ENCODE peak calls at places on chromosomes 4 and X, in four cellular contexts. A, M, Z and E are unnamed samples.
A peak's percentile ranks its signal among the peaks of the same experiment; 100 is the strongest.

GRCh38 chr4:101163936-101164335 is 183.4 kb downstream of the PPP3CA start:
- DNase-seq in A (no peak), M (peak; percentile 26), Z (no peak), E (no peak)

GRCh38 chr4:109942292-109942926 is 29.7 kb downstream of the EGF start:
- DNase-seq in A (no peak), M (no peak), Z (no peak), E (no peak)

GRCh38 chr4:176339936-176340761 is 20.4 kb downstream of the SPCS3 start:
- DNase-seq in A (no peak), M (no peak), Z (no peak), E (no peak)

GRCh38 chr4:23903859-23904438 is 14.1 kb upstream of the PPARGC1A start:
- DNase-seq in A (no peak), M (no peak), Z (no peak), E (no peak)

GRCh38 chr4:174217273-174218126 is 66.0 kb downstream of the FBXO8 start:
- DNase-seq in A (no peak), M (no peak), Z (no peak), E (no peak)

GRCh38 chr4:7570156-7570778 is 135.5 kb upstream of the PSAPL1 start:
- DNase-seq in A (no peak), M (no peak), Z (no peak), E (no peak)

GRCh38 chrX:135429429-135429828 is 7.7 kb downstream of the SMIM10L2A start:
- DNase-seq in A (no peak), M (no peak), Z (no peak), E (no peak)

GRCh38 chrX:119015407-119016242 is 41.2 kb downstream of the LONRF3 start:
- DNase-seq in A (no peak), M (peak; percentile 66), Z (peak; percentile 32), E (no peak)

GRCh38 chr4:76784237-76784636 is 113.7 kb downstream of the SOWAHB start:
- DNase-seq in A (no peak), M (no peak), Z (no peak), E (no peak)

GRCh38 chr4:137039369-137039768 is 492.9 kb downstream of the PCDH18 start:
- DNase-seq in A (no peak), M (no peak), Z (no peak), E (no peak)

GRCh38 chrX:40105791-40106676 is 8.3 kb upstream of the BCOR start:
- DNase-seq in A (peak; percentile 61), M (no peak), Z (peak; percentile 78), E (peak; percentile 78)

GRCh38 chrX:27728291-27728690 is 79.5 kb upstream of the MAGEB10 start:
- DNase-seq in A (no peak), M (peak; percentile 43), Z (no peak), E (no peak)

GRCh38 chr4:159685406-159686092 is 582.7 kb downstream of the RAPGEF2 start:
- DNase-seq in A (no peak), M (no peak), Z (no peak), E (no peak)

GRCh38 chr4:15552557-15553362 is 83.1 kb downstream of the CC2D2A start:
- DNase-seq in A (no peak), M (no peak), Z (no peak), E (no peak)

GRCh38 chr4:54063737-54064316 is 578 bp downstream of the CHIC2 start:
- DNase-seq in A (no peak), M (no peak), Z (peak; percentile 41), E (peak; percentile 49)

GRCh38 chr4:56699537-56699936 is 18.4 kb upstream of the HOPX start:
- DNase-seq in A (no peak), M (no peak), Z (no peak), E (no peak)

GRCh38 chr4:116073051-116073450 is 959.6 kb upstream of the NDST4 start:
- DNase-seq in A (no peak), M (no peak), Z (no peak), E (no peak)

GRCh38 chr4:148263127-148263526 is 179.1 kb downstream of the NR3C2 start:
- DNase-seq in A (no peak), M (no peak), Z (no peak), E (no peak)

GRCh38 chrX:11351375-11352295 is 58.4 kb downstream of the AMELX start:
- DNase-seq in A (no peak), M (no peak), Z (peak; percentile 53), E (peak; percentile 27)

GRCh38 chr4:145681518-145681917 is 1.6 kb downstream of the C4orf51 start:
- DNase-seq in A (no peak), M (no peak), Z (no peak), E (no peak)

GRCh38 chr4:139735381-139736256 is 70.0 kb downstream of the MGST2 start:
- DNase-seq in A (no peak), M (no peak), Z (no peak), E (no peak)

GRCh38 chr4:185142911-185143595 is at the start of gene SLC25A4:
- DNase-seq in A (peak; percentile 70), M (peak; percentile 79), Z (peak; percentile 89), E (peak; percentile 84)
- H3K27ac ChIP-seq in A (peak within 1 kb of the TSS; percentile 22), M (peak within 1 kb of the TSS; percentile 24), Z (peak within 1 kb of the TSS; percentile 82), E (peak within 1 kb of the TSS; percentile 76)

DNA sequence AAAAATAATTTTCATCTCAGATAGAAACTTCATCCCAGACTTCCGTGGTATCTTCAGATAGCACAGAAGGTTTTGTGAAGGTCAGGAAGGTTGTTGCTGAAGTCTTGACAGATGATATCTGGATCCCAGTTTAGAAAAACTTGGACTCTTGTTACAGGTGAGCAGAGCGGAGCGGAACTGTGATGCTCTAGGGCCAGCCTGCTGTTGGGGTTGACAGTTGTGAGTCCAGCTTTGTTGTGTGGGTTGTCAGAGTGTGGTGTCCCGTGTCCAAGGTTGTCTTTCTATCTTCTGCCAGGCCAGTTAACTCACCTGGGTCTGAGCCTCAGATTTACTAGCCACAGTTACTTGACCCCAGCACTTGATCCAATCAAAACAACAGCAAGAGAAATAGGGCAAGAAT is 3.9 kb downstream of the SNX25 start:
- DNase-seq in A (no peak), M (no peak), Z (no peak), E (no peak)
- H3K27ac ChIP-seq in A (no peak overlapping the region), M (no peak overlapping the region), Z (no peak overlapping the region), E (no peak overlapping the region)

GRCh38 chr4:20252656-20253271 is 1.1 kb downstream of the SLIT2 start:
- DNase-seq in A (no peak), M (no peak), Z (peak; percentile 11), E (no peak)

GRCh38 chr4:20251796-20252655 is at the start of gene SLIT2:
- DNase-seq in A (no peak), M (peak; percentile 79), Z (peak; percentile 81), E (peak; percentile 80)

GRCh38 chr4:20249333-20249732 is 2.4 kb upstream of the SLIT2 start:
- DNase-seq in A (no peak), M (no peak), Z (no peak), E (no peak)

GRCh38 chr4:20253272-20253798 is 1.6 kb downstream of the SLIT2 start:
- DNase-seq in A (no peak), M (no peak), Z (no peak), E (no peak)

GRCh38 chr4:20251061-20251795 is 477 bp upstream of the SLIT2 start:
- DNase-seq in A (no peak), M (no peak), Z (no peak), E (no peak)
- H3K27ac ChIP-seq in A (no peak overlapping the region), M (no peak overlapping the region), Z (peak overlapping the region; percentile 48), E (no peak overlapping the region)

DNA sequence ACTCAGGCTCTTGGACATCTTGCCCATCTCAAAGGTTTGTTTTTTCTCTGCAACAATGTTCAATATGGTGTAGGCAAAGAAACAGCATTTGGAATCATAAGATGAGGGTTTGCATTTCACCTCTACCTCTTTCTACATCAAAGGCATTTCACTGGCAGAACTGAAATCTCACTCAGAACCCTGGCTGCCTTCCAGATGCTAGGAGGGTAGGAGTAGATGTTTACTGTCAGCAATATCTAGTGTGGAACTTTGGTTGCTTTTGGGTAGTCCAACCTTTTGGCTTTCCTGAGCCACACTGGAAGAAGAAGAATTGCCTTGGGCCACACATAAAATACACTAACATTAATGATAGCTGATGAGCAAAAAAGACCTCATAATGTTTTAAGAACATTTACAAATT is 297.0 kb upstream of the KLF3 start:
- DNase-seq in A (no peak), M (no peak), Z (no peak), E (no peak)
- H3K27ac ChIP-seq in A (no peak overlapping the region), M (no peak overlapping the region), Z (no peak overlapping the region), E (no peak overlapping the region)

DNA sequence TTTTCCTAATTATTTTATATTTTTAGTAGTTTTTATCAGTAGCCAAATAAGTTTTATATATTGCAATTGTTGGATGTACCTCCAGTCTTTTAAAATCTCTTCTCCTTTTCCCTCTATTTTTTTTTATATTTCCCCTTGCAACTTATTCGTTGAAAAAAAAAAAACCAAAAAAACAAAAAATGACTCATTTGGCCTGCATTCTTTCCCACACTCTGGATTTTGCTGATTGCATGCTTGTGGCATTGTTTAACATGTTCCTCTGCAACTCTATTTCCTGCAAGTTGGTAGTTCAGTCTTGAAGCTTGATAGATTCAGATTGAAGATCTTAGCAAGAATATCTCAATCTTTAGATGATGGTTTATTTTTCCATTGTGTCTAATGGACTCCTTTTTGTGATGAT is 260.6 kb upstream of the BOD1L1 start:
- DNase-seq in A (no peak), M (peak; percentile 39), Z (no peak), E (no peak)
- H3K27ac ChIP-seq in A (no peak overlapping the region), M (peak overlapping the region; percentile 65), Z (no peak overlapping the region), E (no peak overlapping the region)